ENCODE peak calls at places on chromosomes 4 and X, in five cellular contexts. One of them, this sample, is unnamed.

GRCh38 chrX:96453139-96453538 is 231.5 kb upstream of the DIAPH2 start:
- DNase-seq in GM19239: no peak
- DNase-seq in H54: no peak
- DNase-seq in GM18507: no peak
- DNase-seq in D341Med: no peak
- DNase-seq in this sample: no peak

GRCh38 chr4:53785996-53786395 is 194.7 kb upstream of the LNX1 start:
- DNase-seq in GM19239: no peak
- DNase-seq in H54: no peak
- DNase-seq in GM18507: no peak
- DNase-seq in D341Med: no peak
- DNase-seq in this sample: no peak

GRCh38 chr4:11537846-11538245 is 109.2 kb upstream of the HS3ST1 start:
- DNase-seq in GM19239: no peak
- DNase-seq in H54: no peak
- DNase-seq in GM18507: no peak
- DNase-seq in D341Med: no peak
- DNase-seq in this sample: no peak

GRCh38 chrX:71609095-71609750 is 9.1 kb downstream of the CXCR3 start:
- DNase-seq in GM19239: no peak
- DNase-seq in H54: no peak
- DNase-seq in GM18507: no peak
- DNase-seq in D341Med: no peak
- DNase-seq in this sample: no peak

GRCh38 chrX:134936542-134936941 is 54.2 kb upstream of the SMIM10 start:
- DNase-seq in GM19239: no peak
- DNase-seq in H54: no peak
- DNase-seq in GM18507: no peak
- DNase-seq in D341Med: no peak
- DNase-seq in this sample: no peak

GRCh38 chrX:37603938-37604409 is 32.5 kb downstream of the LANCL3 start:
- DNase-seq in GM19239: no peak
- DNase-seq in H54: no peak
- DNase-seq in GM18507: no peak
- DNase-seq in D341Med: no peak
- DNase-seq in this sample: no peak

GRCh38 chr4:2721586-2721985 is 34.5 kb downstream of the TNIP2 start:
- DNase-seq in GM19239: no peak
- DNase-seq in H54: no peak
- DNase-seq in GM18507: no peak
- DNase-seq in D341Med: no peak
- DNase-seq in this sample: peak

GRCh38 chr4:75107703-75108612 is 175.0 kb downstream of the PARM1 start:
- DNase-seq in GM19239: no peak
- DNase-seq in H54: no peak
- DNase-seq in GM18507: no peak
- DNase-seq in D341Med: no peak
- DNase-seq in this sample: no peak

GRCh38 chrX:134377537-134377936 is 82.4 kb upstream of the HPRT1 start:
- DNase-seq in GM19239: no peak
- DNase-seq in H54: no peak
- DNase-seq in GM18507: no peak
- DNase-seq in D341Med: peak
- DNase-seq in this sample: peak

GRCh38 chrX:42109428-42109827 is 186.1 kb upstream of the CASK start:
- DNase-seq in GM19239: no peak
- DNase-seq in H54: no peak
- DNase-seq in GM18507: no peak
- DNase-seq in D341Med: no peak
- DNase-seq in this sample: no peak

GRCh38 chrX:18377802-18378201 is 23.3 kb upstream of the SCML2 start:
- DNase-seq in GM19239: no peak
- DNase-seq in H54: peak
- DNase-seq in GM18507: no peak
- DNase-seq in D341Med: peak
- DNase-seq in this sample: peak

GRCh38 chr4:98510757-98511517 is 147.5 kb downstream of the TSPAN5 start:
- DNase-seq in GM19239: no peak
- DNase-seq in H54: no peak
- DNase-seq in GM18507: no peak
- DNase-seq in D341Med: no peak
- DNase-seq in this sample: no peak

GRCh38 chr4:91824773-91825172 is 479.0 kb upstream of the GRID2 start:
- DNase-seq in GM19239: no peak
- DNase-seq in H54: no peak
- DNase-seq in GM18507: no peak
- DNase-seq in D341Med: no peak
- DNase-seq in this sample: no peak

GRCh38 chr4:141429933-141430332 is 206.4 kb upstream of the IL15 start:
- DNase-seq in GM19239: no peak
- DNase-seq in H54: no peak
- DNase-seq in GM18507: no peak
- DNase-seq in D341Med: no peak
- DNase-seq in this sample: no peak

GRCh38 chr4:144366425-144366824 is 225.9 kb upstream of the GYPA start:
- DNase-seq in GM19239: no peak
- DNase-seq in H54: no peak
- DNase-seq in GM18507: no peak
- DNase-seq in D341Med: no peak
- DNase-seq in this sample: no peak

GRCh38 chrX:16578218-16578617 is 71.7 kb upstream of the S100G start:
- DNase-seq in GM19239: no peak
- DNase-seq in H54: no peak
- DNase-seq in GM18507: no peak
- DNase-seq in D341Med: no peak
- DNase-seq in this sample: no peak

GRCh38 chr4:7680731-7681130 is 246.0 kb upstream of the PSAPL1 start:
- DNase-seq in GM19239: no peak
- DNase-seq in H54: no peak
- DNase-seq in GM18507: no peak
- DNase-seq in D341Med: no peak
- DNase-seq in this sample: no peak

GRCh38 chr4:82491251-82491960 is 61.0 kb downstream of the ENOPH1 start:
- DNase-seq in GM19239: no peak
- DNase-seq in H54: no peak
- DNase-seq in GM18507: no peak
- DNase-seq in D341Med: no peak
- DNase-seq in this sample: no peak

GRCh38 chr4:166622425-166622977 is 611.8 kb downstream of the SPOCK3 start:
- DNase-seq in GM19239: no peak
- DNase-seq in H54: no peak
- DNase-seq in GM18507: no peak
- DNase-seq in D341Med: no peak
- DNase-seq in this sample: no peak

GRCh38 chrX:94107981-94108380 is 434.0 kb downstream of the FAM133A start:
- DNase-seq in GM19239: no peak
- DNase-seq in H54: no peak
- DNase-seq in GM18507: no peak
- DNase-seq in D341Med: peak
- DNase-seq in this sample: no peak

GRCh38 chrX:140507982-140508305 is 3.1 kb upstream of the SOX3 start:
- DNase-seq in GM19239: no peak
- DNase-seq in H54: no peak
- DNase-seq in GM18507: no peak
- DNase-seq in D341Med: no peak
- DNase-seq in this sample: no peak